ENCODE peak calls at places on chromosomes 2 and 18, in four cellular contexts. J is pancreas, P is heart right ventricle, W is psoas muscle. C is an unnamed sample. For H3K4me1, the result is how much of the 10 kb centered on the place peaks cover.

GRCh38 chr18:11512096-11513030 is 97.0 kb upstream of the SLC35G4 start:
- DNase-seq in W (no peak), P (no peak), J (no peak), C (no peak)

GRCh38 chr2:16371751-16372150 is 293.9 kb downstream of the CYRIA start:
- DNase-seq in W (no peak), P (no peak), J (no peak), C (no peak)

GRCh38 chr18:47110875-47111274 is 39.4 kb downstream of the HDHD2 start:
- DNase-seq in P (no peak), W (no peak), J (no peak), C (no peak)

GRCh38 chr18:64710105-64710861 is 561.4 kb upstream of the LINC00305 start:
- DNase-seq in W (no peak), J (no peak), P (no peak), C (no peak)

GRCh38 chr18:25289040-25289631 is 62.8 kb downstream of the ZNF521 start:
- DNase-seq in P (no peak), J (no peak), W (no peak), C (no peak)

GRCh38 chr18:60872434-60872833 is 460.8 kb upstream of the CDH20 start:
- DNase-seq in W (no peak), P (no peak), J (no peak), C (no peak)

GRCh38 chr2:143939976-143940375 is 579.9 kb downstream of the ZEB2 start:
- DNase-seq in J (no peak), W (no peak), P (no peak), C (no peak)

GRCh38 chr2:172845008-172845670 is 109.5 kb downstream of the RAPGEF4 start:
- DNase-seq in J (no peak), P (no peak), W (no peak), C (no peak)

GRCh38 chr18:59898609-59899297 is 1.0 kb upstream of the PMAIP1 start:
- DNase-seq in W (no peak), P (no peak), J (no peak), C (no peak)

GRCh38 chr2:238841542-238842181 is 6.2 kb upstream of the TWIST2 start:
- DNase-seq in P (no peak), J (no peak), W (no peak), C (no peak)

GRCh38 chr2:105249181-105249580 is 7.6 kb downstream of the GPR45 start:
- DNase-seq in P (no peak), W (no peak), J (no peak), C (no peak)

GRCh38 chr2:186670831-186671230 is 23.0 kb upstream of the FAM171B start:
- DNase-seq in W (no peak), P (no peak), J (no peak), C (no peak)

GRCh38 chr18:74982946-74983635 is 225.8 kb downstream of the PTGR3 start:
- DNase-seq in P (no peak), W (no peak), J (no peak), C (no peak)

GRCh38 chr18:35827275-35827929 is 145.1 kb upstream of the RMP24 start:
- DNase-seq in P (no peak), J (no peak), W (no peak), C (no peak)

GRCh38 chr2:109374548-109375130 is 239.1 kb downstream of the SEPTIN10 start:
- DNase-seq in P (no peak), J (no peak), W (no peak), C (peak)

GRCh38 chr2:187549951-187550555 is 4.2 kb downstream of the TFPI start:
- DNase-seq in W (no peak), P (no peak), J (no peak), C (no peak)

GRCh38 chr2:134466141-134466540 is 212.3 kb downstream of the MGAT5 start:
- DNase-seq in P (no peak), J (no peak), W (no peak), C (no peak)

GRCh38 chr2:96258393-96259022 is 7.3 kb downstream of the TMEM127 start:
- DNase-seq in P (no peak), W (peak), J (no peak), C (no peak)

GRCh38 chr2:9655441-9656269 is 24.9 kb upstream of the YWHAQ start:
- DNase-seq in J (no peak), W (no peak), P (no peak), C (no peak)

GRCh38 chr2:98927059-98927458 is 9.0 kb downstream of the CRACDL start:
- DNase-seq in J (no peak), W (no peak), P (no peak), C (no peak)

GRCh38 chr2:42908538-42909200 is 116.3 kb upstream of the HAAO start:
- DNase-seq in W (no peak), P (no peak), J (no peak), C (no peak)

GRCh38 chr2:11305958-11306357 is 38.5 kb downstream of the ROCK2 start:
- DNase-seq in J (no peak), W (no peak), P (no peak), C (no peak)

GRCh38 chr2:233546101-233546500 is 20.5 kb downstream of the USP40 start:
- DNase-seq in W (no peak), P (no peak), J (no peak), C (no peak)

GRCh38 chr2:85905187-85905666 is 16.4 kb upstream of the ST3GAL5 start:
- DNase-seq in J (no peak), W (no peak), P (no peak), C (no peak)

GRCh38 chr2:85907671-85908157 is 18.9 kb upstream of the ST3GAL5 start:
- DNase-seq in J (no peak), P (no peak), W (no peak), C (peak)

GRCh38 chr2:85905891-85906290 is 17.1 kb upstream of the ST3GAL5 start:
- DNase-seq in J (no peak), W (no peak), P (no peak), C (no peak)

GRCh38 chr2:85908506-85908905 is 19.7 kb upstream of the ST3GAL5 start:
- DNase-seq in J (no peak), W (no peak), P (no peak), C (no peak)

DNA sequence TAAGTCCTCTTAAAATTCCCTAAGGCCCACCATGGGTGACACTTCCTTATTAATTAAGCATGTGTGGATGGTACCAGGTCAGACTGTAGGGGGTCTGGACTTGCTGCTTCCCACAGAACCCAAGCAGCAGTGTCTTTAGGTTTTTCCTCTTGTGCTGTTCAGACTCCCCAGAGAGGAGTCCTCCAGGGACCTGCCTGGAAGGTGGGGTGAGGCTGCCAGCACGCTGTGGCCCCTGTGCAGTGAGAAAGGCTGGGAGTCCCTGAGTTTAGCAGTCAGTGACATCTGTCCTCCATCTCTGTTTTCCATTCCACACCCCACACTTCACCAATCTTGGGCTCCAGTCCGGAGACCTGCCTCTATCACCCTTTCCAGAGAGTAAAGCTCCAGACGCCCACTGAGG is 18.0 kb upstream of the ST3GAL5 start:
- DNase-seq in P (no peak), J (no peak), W (no peak), C (no peak)
- H3K27ac ChIP-seq in P (no peak), J (no peak), W (no peak), C (peak)

DNA sequence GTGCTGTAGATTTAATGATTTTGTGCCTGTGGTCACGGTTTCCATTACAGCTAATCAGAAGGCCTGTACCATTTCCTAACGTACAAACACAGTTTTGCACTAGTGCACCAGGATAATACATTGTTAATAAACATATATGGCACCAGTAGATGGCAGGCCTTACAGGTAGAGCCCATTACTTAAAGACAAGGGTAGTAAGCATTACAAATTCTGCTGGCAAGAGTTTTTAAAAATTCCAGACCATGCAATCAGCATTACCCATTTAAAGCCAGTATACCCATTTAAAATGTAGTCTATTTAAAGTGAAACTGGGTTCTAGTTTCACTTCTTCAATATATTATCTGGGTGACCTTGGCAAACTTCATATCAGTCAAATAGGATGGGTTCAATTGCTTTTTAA is 224.2 kb downstream of the NUP35 start:
- DNase-seq in P (no peak), W (no peak), J (no peak), C (no peak)
- TF ChIP-seq CTCF in P (no peak), W (no peak), J (no peak), C (no peak)

GRCh38 chr2:181900007-181900651 is 8.6 kb downstream of the ITPRID2 start:
- DNase-seq in P (no peak), W (no peak), J (no peak), C (no peak)
- H3K4me1 ChIP-seq in P (half or more), W (under half), J (under half), C (under half)

GRCh38 chr18:26757263-26758019 is 108.1 kb downstream of the AQP4 start:
- DNase-seq in W (no peak), P (no peak), J (peak), C (no peak)
- H3K27ac ChIP-seq in W (no peak), P (no peak), J (peak), C (peak)

DNA sequence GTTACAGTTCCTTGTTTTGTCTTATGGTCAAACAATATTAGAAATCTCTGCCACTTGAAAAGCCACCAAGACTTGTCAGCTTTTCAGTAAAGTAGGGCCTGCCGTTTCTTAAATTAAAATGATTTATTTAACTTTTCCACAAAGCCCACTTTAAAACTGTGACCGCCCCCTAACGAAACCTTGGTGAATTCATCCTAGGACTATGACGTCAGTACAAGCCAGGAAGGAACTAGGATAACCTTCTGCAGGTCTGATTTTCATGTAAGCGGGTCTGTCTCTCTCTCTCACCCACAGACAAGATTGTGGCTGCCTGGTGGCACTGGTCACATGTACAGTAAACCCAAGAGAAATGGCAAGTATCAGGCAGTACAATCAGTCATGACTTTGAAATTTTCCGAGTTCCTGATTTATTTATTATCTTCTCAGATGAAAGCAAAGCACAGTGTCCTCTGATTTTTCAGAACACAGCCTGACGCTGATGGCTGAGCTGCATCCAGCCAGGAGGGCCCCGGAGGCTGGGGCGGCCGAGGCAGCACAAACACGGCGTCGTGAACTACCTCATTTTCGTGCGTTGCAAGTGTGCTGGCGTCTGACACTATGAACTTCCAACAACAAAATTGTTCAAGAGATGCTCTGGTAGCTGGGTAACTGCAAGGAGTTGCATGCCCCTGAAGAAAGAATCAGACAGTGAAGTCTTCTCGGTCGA is 18.9 kb downstream of the SALL3 start:
- DNase-seq in P (no peak), J (no peak), W (no peak), C (no peak)
- TF ChIP-seq CTCF in P (no peak), J (no peak), W (no peak), C (no peak)

GRCh38 chr2:207162319-207162718 is 3.4 kb downstream of the KLF7 start:
- DNase-seq in J (no peak), W (no peak), P (no peak), C (no peak)
- H3K4me1 ChIP-seq in J (under half), W (under half), P (half or more), C (half or more)

GRCh38 chr2:215625207-215625606 is 189.3 kb upstream of the FN1 start:
- DNase-seq in P (no peak), W (no peak), J (no peak), C (no peak)

GRCh38 chr2:215622836-215623235 is 187.0 kb upstream of the FN1 start:
- DNase-seq in W (no peak), J (no peak), P (no peak), C (no peak)

GRCh38 chr2:215626063-215626462 is 190.2 kb upstream of the FN1 start:
- DNase-seq in P (no peak), J (no peak), W (no peak), C (no peak)

GRCh38 chr2:215626812-215627281 is 191.0 kb upstream of the FN1 start:
- DNase-seq in J (no peak), P (no peak), W (no peak), C (no peak)

GRCh38 chr2:215624423-215624829 is 188.6 kb upstream of the FN1 start:
- DNase-seq in P (no peak), J (no peak), W (no peak), C (no peak)
- H3K27ac ChIP-seq in P (no peak), J (no peak), W (no peak), C (no peak)

GRCh38 chr2:50782543-50782942 is 249.4 kb downstream of the NRXN1 start:
- DNase-seq in P (no peak), J (no peak), W (no peak), C (no peak)

GRCh38 chr2:50783116-50783515 is 248.8 kb downstream of the NRXN1 start:
- DNase-seq in W (no peak), J (no peak), P (no peak), C (no peak)

GRCh38 chr2:50785781-50786180 is 246.2 kb downstream of the NRXN1 start:
- DNase-seq in P (no peak), W (no peak), J (no peak), C (no peak)

GRCh38 chr2:50787636-50788035 is 244.3 kb downstream of the NRXN1 start:
- DNase-seq in W (no peak), J (no peak), P (no peak), C (no peak)

GRCh38 chr2:50786345-50786744 is 245.6 kb downstream of the NRXN1 start:
- DNase-seq in J (no peak), W (no peak), P (no peak), C (no peak)
- TF ChIP-seq CTCF in J (no peak), W (no peak), P (no peak), C (no peak)